ENCODE peak calls at places on chromosomes 11 and 22, in four cellular contexts. One of them, this sample, is unnamed.

GRCh38 chr22:39707351-39707750 is 136.8 kb downstream of the CACNA1I start:
- DNase-seq in K562: no peak
- DNase-seq in GM12878: no peak
- DNase-seq in HepG2: no peak
- DNase-seq in this sample: no peak

GRCh38 chr11:104531894-104532293 is 366.4 kb downstream of the CASP12 start:
- DNase-seq in K562: no peak
- DNase-seq in GM12878: no peak
- DNase-seq in HepG2: no peak
- DNase-seq in this sample: no peak

GRCh38 chr11:65709661-65710060 is 2.4 kb upstream of the KAT5 start:
- DNase-seq in K562: no peak
- DNase-seq in GM12878: no peak
- DNase-seq in HepG2: no peak
- DNase-seq in this sample: no peak

GRCh38 chr11:75663808-75664207 is 5.0 kb downstream of the MAP6 start:
- DNase-seq in K562: no peak
- DNase-seq in GM12878: no peak
- DNase-seq in HepG2: no peak
- DNase-seq in this sample: no peak

GRCh38 chr11:110857885-110858555 is 145.8 kb upstream of the ARHGAP20 start:
- DNase-seq in K562: no peak
- DNase-seq in GM12878: no peak
- DNase-seq in HepG2: no peak
- DNase-seq in this sample: peak

GRCh38 chr11:66011239-66011784 is 496 bp upstream of the CST6 start:
- DNase-seq in K562: no peak
- DNase-seq in GM12878: no peak
- DNase-seq in HepG2: no peak
- DNase-seq in this sample: no peak

GRCh38 chr22:42623301-42623751 is 8.6 kb upstream of the POLDIP3 start:
- DNase-seq in K562: no peak
- DNase-seq in GM12878: no peak
- DNase-seq in HepG2: no peak
- DNase-seq in this sample: no peak

GRCh38 chr11:1299621-1300020 is 9.8 kb downstream of the TOLLIP start:
- DNase-seq in K562: no peak
- DNase-seq in GM12878: no peak
- DNase-seq in HepG2: no peak
- DNase-seq in this sample: no peak

GRCh38 chr11:77423624-77424023 is 50.3 kb downstream of the PAK1 start:
- DNase-seq in K562: no peak
- DNase-seq in GM12878: no peak
- DNase-seq in HepG2: no peak
- DNase-seq in this sample: no peak

GRCh38 chr22:37566903-37567798 is 6.9 kb downstream of the CDC42EP1 start:
- DNase-seq in K562: peak
- DNase-seq in GM12878: peak
- DNase-seq in HepG2: peak
- DNase-seq in this sample: peak

GRCh38 chr11:20599424-20600346 is at the start of gene SLC6A5:
- DNase-seq in K562: peak
- DNase-seq in GM12878: no peak
- DNase-seq in HepG2: peak
- DNase-seq in this sample: peak

DNA sequence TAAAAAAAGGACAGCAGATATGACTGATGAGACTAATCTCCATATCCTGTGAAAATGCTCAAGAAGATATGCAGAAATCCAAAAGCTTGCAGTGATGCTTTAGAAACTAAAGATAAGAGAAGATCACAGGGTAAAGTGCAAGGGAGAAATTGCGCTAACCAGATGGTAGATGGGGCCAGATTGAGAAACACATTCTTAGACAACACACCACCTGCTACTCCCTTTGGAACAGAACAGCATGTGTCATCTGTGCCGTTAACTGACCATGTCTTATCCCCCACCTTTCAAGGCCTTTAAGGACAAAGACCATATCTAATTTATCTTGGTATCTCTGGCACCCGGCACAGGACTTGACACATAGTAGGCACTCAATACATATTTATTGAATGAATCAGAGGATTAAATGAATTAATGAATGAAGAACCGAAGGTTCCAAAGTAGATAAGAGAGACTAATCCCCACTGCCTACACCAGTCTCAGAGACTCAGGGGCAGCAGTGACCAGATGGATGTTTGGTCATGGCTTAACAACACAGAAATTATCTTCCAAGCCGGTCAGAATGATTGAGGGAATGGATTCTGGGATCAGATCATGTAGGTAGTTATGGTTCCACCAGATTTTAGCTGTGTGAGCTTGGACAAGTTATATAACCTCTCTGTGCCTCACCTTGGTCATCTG is 12.3 kb upstream of the P2RY2 start:
- DNase-seq in K562: no peak
- DNase-seq in GM12878: no peak
- DNase-seq in HepG2: no peak
- DNase-seq in this sample: no peak
- TF ChIP-seq MYC in K562: no peak
- TF ChIP-seq MYC in GM12878: no peak
- TF ChIP-seq MYC in HepG2: no peak
- TF ChIP-seq MYC in this sample: no peak

GRCh38 chr11:74438681-74439080 is 28.7 kb downstream of the KCNE3 start:
- DNase-seq in K562: no peak
- DNase-seq in GM12878: no peak
- DNase-seq in HepG2: no peak
- DNase-seq in this sample: no peak
- H3K9ac ChIP-seq in K562: no peak
- H3K9ac ChIP-seq in GM12878: no peak
- H3K9ac ChIP-seq in HepG2: no peak
- H3K9ac ChIP-seq in this sample: no peak

GRCh38 chr11:60143768-60144167 is 39.1 kb downstream of the MS4A6A start:
- DNase-seq in K562: no peak
- DNase-seq in GM12878: no peak
- DNase-seq in HepG2: no peak
- DNase-seq in this sample: no peak

GRCh38 chr11:60150279-60150678 is 32.6 kb downstream of the MS4A6A start:
- DNase-seq in K562: no peak
- DNase-seq in GM12878: no peak
- DNase-seq in HepG2: no peak
- DNase-seq in this sample: no peak

DNA sequence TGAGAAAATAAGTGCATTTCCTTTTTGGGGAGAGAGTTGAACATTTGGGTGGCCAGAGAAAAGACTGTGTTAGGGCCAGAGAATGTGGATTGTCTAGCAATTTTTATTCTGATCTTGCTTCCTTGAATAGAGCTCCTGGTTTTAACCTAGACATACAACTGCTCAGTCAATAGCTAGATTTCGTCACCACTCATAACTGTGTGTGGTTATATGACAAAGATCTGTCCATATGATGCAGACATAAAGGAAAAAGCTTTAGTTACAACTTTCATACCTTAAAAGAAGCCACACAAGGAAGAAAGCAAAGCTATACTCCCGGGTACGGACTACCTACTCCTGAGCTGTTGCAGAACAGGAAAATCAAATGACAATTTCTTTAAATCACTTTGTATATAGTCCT is 37.2 kb downstream of the MS4A6A start:
- DNase-seq in K562: no peak
- DNase-seq in GM12878: no peak
- DNase-seq in HepG2: no peak
- DNase-seq in this sample: no peak
- H3K27ac ChIP-seq in K562: no peak
- H3K27ac ChIP-seq in GM12878: no peak
- H3K27ac ChIP-seq in HepG2: no peak
- H3K27ac ChIP-seq in this sample: no peak

GRCh38 chr11:102927624-102927990 is 27.9 kb downstream of the MMP13 start:
- DNase-seq in K562: no peak
- DNase-seq in GM12878: no peak
- DNase-seq in HepG2: no peak
- DNase-seq in this sample: no peak
- TF ChIP-seq MYC in K562: no peak
- TF ChIP-seq MYC in GM12878: no peak
- TF ChIP-seq MYC in HepG2: no peak
- TF ChIP-seq MYC in this sample: no peak

GRCh38 chr22:24060375-24060788 is 49.3 kb downstream of the CABIN1 start:
- DNase-seq in K562: no peak
- DNase-seq in GM12878: no peak
- DNase-seq in HepG2: no peak
- DNase-seq in this sample: peak

GRCh38 chr22:24061124-24061684 is 50.1 kb downstream of the CABIN1 start:
- DNase-seq in K562: no peak
- DNase-seq in GM12878: no peak
- DNase-seq in HepG2: no peak
- DNase-seq in this sample: no peak

GRCh38 chr22:24059121-24059520 is 48.0 kb downstream of the CABIN1 start:
- DNase-seq in K562: no peak
- DNase-seq in GM12878: no peak
- DNase-seq in HepG2: no peak
- DNase-seq in this sample: peak

GRCh38 chr22:24063361-24063760 is 52.3 kb downstream of the CABIN1 start:
- DNase-seq in K562: no peak
- DNase-seq in GM12878: no peak
- DNase-seq in HepG2: no peak
- DNase-seq in this sample: no peak

GRCh38 chr22:24059793-24060192 is 48.7 kb downstream of the CABIN1 start:
- DNase-seq in K562: no peak
- DNase-seq in GM12878: no peak
- DNase-seq in HepG2: no peak
- DNase-seq in this sample: peak
- H3K9ac ChIP-seq in K562: no peak
- H3K9ac ChIP-seq in GM12878: no peak
- H3K9ac ChIP-seq in HepG2: no peak
- H3K9ac ChIP-seq in this sample: peak

DNA sequence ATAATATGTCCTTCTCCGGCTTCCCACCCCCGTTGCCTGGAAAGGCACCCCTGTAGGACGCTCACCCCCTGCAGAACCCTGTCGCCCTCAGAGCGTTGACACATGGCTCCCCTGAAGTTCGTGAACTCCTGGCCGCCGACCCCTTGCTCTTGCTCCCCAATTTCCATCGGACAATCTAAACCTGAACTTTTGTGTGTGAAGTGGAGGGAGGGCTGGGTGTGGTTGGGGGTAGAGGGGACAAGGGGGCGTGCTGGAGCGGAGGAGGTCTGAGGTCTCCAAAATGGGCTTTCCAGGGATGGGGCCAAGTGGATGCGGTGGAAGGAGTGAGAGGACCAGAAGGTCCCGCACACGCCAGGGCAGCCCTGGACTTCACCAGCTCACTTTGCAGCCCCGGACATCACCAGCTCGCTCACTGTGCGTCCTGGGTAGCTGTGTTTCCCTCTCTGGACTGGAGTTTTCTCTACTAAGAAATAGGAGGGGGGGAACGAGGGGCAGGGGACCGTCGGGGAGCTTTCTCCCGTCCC is 18.6 kb downstream of the CREB3L1 start:
- DNase-seq in K562: no peak
- DNase-seq in GM12878: no peak
- DNase-seq in HepG2: no peak
- DNase-seq in this sample: no peak
- H3K27ac ChIP-seq in K562: peak
- H3K27ac ChIP-seq in GM12878: no peak
- H3K27ac ChIP-seq in HepG2: no peak
- H3K27ac ChIP-seq in this sample: no peak

GRCh38 chr11:125618383-125618782 is 6.6 kb upstream of the CHEK1 start:
- DNase-seq in K562: no peak
- DNase-seq in GM12878: no peak
- DNase-seq in HepG2: no peak
- DNase-seq in this sample: no peak

GRCh38 chr11:125623064-125623463 is 1.9 kb upstream of the CHEK1 start:
- DNase-seq in K562: no peak
- DNase-seq in GM12878: no peak
- DNase-seq in HepG2: no peak
- DNase-seq in this sample: no peak

GRCh38 chr11:125624756-125625213 is at the start of gene CHEK1:
- DNase-seq in K562: no peak
- DNase-seq in GM12878: no peak
- DNase-seq in HepG2: no peak
- DNase-seq in this sample: no peak

GRCh38 chr11:125625225-125625593 is 246 bp downstream of the CHEK1 start:
- DNase-seq in K562: no peak
- DNase-seq in GM12878: no peak
- DNase-seq in HepG2: no peak
- DNase-seq in this sample: no peak

GRCh38 chr11:125621995-125622394 is 3.0 kb upstream of the CHEK1 start:
- DNase-seq in K562: no peak
- DNase-seq in GM12878: no peak
- DNase-seq in HepG2: no peak
- DNase-seq in this sample: peak
- TF ChIP-seq MYC in K562: no peak
- TF ChIP-seq MYC in GM12878: no peak
- TF ChIP-seq MYC in HepG2: no peak
- TF ChIP-seq MYC in this sample: no peak

GRCh38 chr11:70159612-70160570 is 43.2 kb upstream of the FADD start:
- DNase-seq in K562: no peak
- DNase-seq in GM12878: no peak
- DNase-seq in HepG2: no peak
- DNase-seq in this sample: peak
- H3K9ac ChIP-seq in K562: no peak
- H3K9ac ChIP-seq in GM12878: no peak
- H3K9ac ChIP-seq in HepG2: no peak
- H3K9ac ChIP-seq in this sample: no peak

GRCh38 chr11:15258433-15259350 is 144.0 kb downstream of the INSC start:
- DNase-seq in K562: no peak
- DNase-seq in GM12878: no peak
- DNase-seq in HepG2: peak
- DNase-seq in this sample: no peak
- H3K27ac ChIP-seq in K562: no peak
- H3K27ac ChIP-seq in GM12878: no peak
- H3K27ac ChIP-seq in HepG2: no peak
- H3K27ac ChIP-seq in this sample: no peak

This sample was measured in endothelial cell of umbilical vein.